ENCODE peak calls at places on chromosomes 13 and 19, in ten cellular contexts. J, X, D, B, Z, Y, T, P, K and R are unnamed samples.

GRCh38 chr13:30145709-30146367 is 161.5 kb downstream of the KATNAL1 start:
- DNase-seq in J (no peak), X (no peak), D (no peak), B (no peak), Z (peak), Y (no peak), T (no peak), P (no peak), K (no peak), R (no peak)

GRCh38 chr19:44003461-44004134 is 841 bp downstream of the ZNF230 start:
- DNase-seq in J (peak), X (no peak), D (peak), B (peak), Z (peak), Y (no peak), T (peak), P (no peak), K (no peak), R (peak)

GRCh38 chr19:48966541-48967345 is 1.6 kb downstream of the FTL start:
- DNase-seq in J (no peak), X (no peak), D (no peak), B (no peak), Z (no peak), Y (no peak), T (no peak), P (no peak), K (no peak), R (no peak)

GRCh38 chr19:18496167-18496979 is 25.5 kb downstream of the ELL start:
- DNase-seq in J (peak), X (no peak), D (peak), B (no peak), Z (peak), Y (no peak), T (peak), P (no peak), K (no peak), R (peak)

GRCh38 chr13:100987993-100988392 is 313.4 kb upstream of the TMTC4 start:
- DNase-seq in J (no peak), X (no peak), D (no peak), B (peak), Z (no peak), Y (no peak), T (no peak), P (no peak), K (no peak), R (peak)

GRCh38 chr13:52879950-52880650 is 31.7 kb upstream of the PCDH8 start:
- DNase-seq in J (no peak), X (no peak), D (no peak), B (peak), Z (no peak), Y (no peak), T (no peak), P (no peak), K (no peak), R (no peak)

GRCh38 chr19:57437931-57438330 is 2.8 kb downstream of the ZNF749 start:
- DNase-seq in J (no peak), X (no peak), D (no peak), B (no peak), Z (no peak), Y (no peak), T (no peak), P (no peak), K (no peak), R (no peak)

GRCh38 chr13:58238972-58239773 is 607.6 kb downstream of the PCDH17 start:
- DNase-seq in J (no peak), X (no peak), D (no peak), B (no peak), Z (no peak), Y (no peak), T (no peak), P (no peak), K (no peak), R (no peak)

GRCh38 chr13:47413112-47413511 is 516.3 kb upstream of the HTR2A start:
- DNase-seq in J (no peak), X (no peak), D (no peak), B (no peak), Z (no peak), Y (no peak), T (no peak), P (no peak), K (no peak), R (peak)

GRCh38 chr13:43489168-43489730 is 297.5 kb downstream of the ENOX1 start:
- DNase-seq in J (no peak), X (no peak), D (no peak), B (no peak), Z (no peak), Y (no peak), T (peak), P (no peak), K (peak), R (no peak)

GRCh38 chr13:114012921-114013320 is 39.0 kb upstream of the C13orf46 start:
- DNase-seq in J (no peak), X (no peak), D (peak), B (no peak), Z (no peak), Y (no peak), T (no peak), P (no peak), K (peak), R (no peak)

GRCh38 chr19:15015946-15016542 is 33.2 kb upstream of the CASP14 start:
- DNase-seq in J (peak), X (no peak), D (no peak), B (peak), Z (no peak), Y (no peak), T (no peak), P (no peak), K (no peak), R (no peak)

GRCh38 chr13:44471686-44472085 is 98.1 kb downstream of the SERP2 start:
- DNase-seq in J (no peak), X (no peak), D (no peak), B (no peak), Z (no peak), Y (no peak), T (no peak), P (no peak), K (no peak), R (peak)

GRCh38 chr19:55027472-55028337 is 10.4 kb downstream of the GP6 start:
- DNase-seq in J (no peak), X (no peak), D (no peak), B (no peak), Z (no peak), Y (no peak), T (no peak), P (no peak), K (no peak), R (no peak)

GRCh38 chr19:38524994-38525634 is 91.6 kb downstream of the RYR1 start:
- DNase-seq in J (no peak), X (no peak), D (peak), B (no peak), Z (no peak), Y (no peak), T (no peak), P (no peak), K (no peak), R (no peak)

GRCh38 chr13:79468819-79469218 is 12.1 kb upstream of the NDFIP2 start:
- DNase-seq in J (no peak), X (no peak), D (no peak), B (no peak), Z (no peak), Y (no peak), T (no peak), P (no peak), K (no peak), R (no peak)

GRCh38 chr19:40190891-40191835 is at the start of gene MAP3K10:
- DNase-seq in J (peak), X (peak), D (peak), B (peak), Z (peak), Y (peak), T (peak), P (peak), K (peak), R (peak)

GRCh38 chr13:56393549-56393948 is 747.2 kb upstream of the PRR20A start:
- DNase-seq in J (no peak), X (no peak), D (no peak), B (peak), Z (no peak), Y (no peak), T (no peak), P (no peak), K (no peak), R (no peak)

GRCh38 chr19:50959731-50960500 is 7.1 kb upstream of the KLK5 start:
- DNase-seq in J (peak), X (no peak), D (no peak), B (no peak), Z (no peak), Y (no peak), T (no peak), P (no peak), K (no peak), R (no peak)

GRCh38 chr19:38317104-38317612 is 1.4 kb upstream of the YIF1B start:
- DNase-seq in J (no peak), X (no peak), D (no peak), B (no peak), Z (no peak), Y (no peak), T (no peak), P (no peak), K (no peak), R (no peak)

GRCh38 chr13:36154567-36155231 is 23.5 kb upstream of the DCLK1 start:
- DNase-seq in J (no peak), X (no peak), D (no peak), B (peak), Z (no peak), Y (no peak), T (no peak), P (no peak), K (peak), R (peak)

GRCh38 chr13:32075150-32075851 is 43.7 kb downstream of the FRY start:
- DNase-seq in J (no peak), X (no peak), D (no peak), B (no peak), Z (no peak), Y (no peak), T (no peak), P (no peak), K (no peak), R (no peak)

GRCh38 chr13:30159446-30159839 is 147.9 kb downstream of the KATNAL1 start:
- DNase-seq in J (peak), X (no peak), D (no peak), B (no peak), Z (peak), Y (no peak), T (no peak), P (no peak), K (no peak), R (peak)

GRCh38 chr19:57406516-57407123 is 4.3 kb upstream of the ZNF17 start:
- DNase-seq in J (peak), X (peak), D (peak), B (peak), Z (peak), Y (no peak), T (peak), P (no peak), K (peak), R (peak)

GRCh38 chr13:35475131-35475959 is 1.1 kb downstream of the MAB21L1 start:
- DNase-seq in J (peak), X (no peak), D (no peak), B (peak), Z (no peak), Y (no peak), T (peak), P (no peak), K (peak), R (peak)

GRCh38 chr13:77001963-77002587 is 10.2 kb downstream of the CLN5 start:
- DNase-seq in J (no peak), X (no peak), D (no peak), B (no peak), Z (no peak), Y (no peak), T (no peak), P (no peak), K (no peak), R (no peak)

GRCh38 chr13:31794452-31794851 is 55.1 kb downstream of the RXFP2 start:
- DNase-seq in J (no peak), X (no peak), D (no peak), B (no peak), Z (no peak), Y (no peak), T (no peak), P (no peak), K (peak), R (no peak)

GRCh38 chr19:32336259-32337111 is 8.9 kb upstream of the ZNF507 start:
- DNase-seq in J (no peak), X (no peak), D (no peak), B (no peak), Z (no peak), Y (no peak), T (no peak), P (no peak), K (no peak), R (peak)

GRCh38 chr13:36879218-36879938 is 40.7 kb downstream of the SMAD9 start:
- DNase-seq in J (no peak), X (no peak), D (peak), B (no peak), Z (no peak), Y (no peak), T (no peak), P (no peak), K (no peak), R (no peak)

GRCh38 chr19:2594319-2594718 is 108.2 kb downstream of the GNG7 start:
- DNase-seq in J (no peak), X (no peak), D (peak), B (no peak), Z (peak), Y (no peak), T (no peak), P (no peak), K (no peak), R (no peak)

GRCh38 chr19:32570081-32570785 is 10.8 kb upstream of the PDCD5 start:
- DNase-seq in J (peak), X (no peak), D (no peak), B (peak), Z (peak), Y (no peak), T (peak), P (peak), K (no peak), R (peak)

GRCh38 chr19:46369817-46370216 is 22.9 kb downstream of the PPP5C start:
- DNase-seq in J (peak), X (no peak), D (no peak), B (no peak), Z (no peak), Y (no peak), T (no peak), P (no peak), K (no peak), R (no peak)

GRCh38 chr19:4505570-4506448 is 12.5 kb downstream of the PLIN4 start:
- DNase-seq in J (no peak), X (no peak), D (no peak), B (no peak), Z (no peak), Y (no peak), T (no peak), P (no peak), K (no peak), R (no peak)

GRCh38 chr19:51689751-51690358 is 3.3 kb upstream of the SPACA6 start:
- DNase-seq in J (no peak), X (no peak), D (peak), B (peak), Z (peak), Y (no peak), T (peak), P (peak), K (peak), R (peak)

GRCh38 chr13:45728759-45729158 is 26.6 kb downstream of the CBY2 start:
- DNase-seq in J (no peak), X (no peak), D (no peak), B (peak), Z (peak), Y (no peak), T (no peak), P (no peak), K (no peak), R (no peak)
- TF ChIP-seq CTCF in J (no peak), X (no peak), D (no peak), B (peak), Z (peak), Y (no peak), T (no peak), P (peak), K (no peak), R (no peak)

GRCh38 chr13:94168784-94169512 is 310.5 kb downstream of the DCT start:
- DNase-seq in J (no peak), X (no peak), D (peak), B (no peak), Z (no peak), Y (no peak), T (no peak), P (no peak), K (no peak), R (peak)

GRCh38 chr13:94173312-94173854 is 306.1 kb downstream of the DCT start:
- DNase-seq in J (no peak), X (no peak), D (no peak), B (no peak), Z (no peak), Y (no peak), T (no peak), P (no peak), K (no peak), R (peak)

GRCh38 chr13:94175076-94175475 is 304.4 kb downstream of the DCT start:
- DNase-seq in J (no peak), X (no peak), D (no peak), B (no peak), Z (no peak), Y (no peak), T (no peak), P (no peak), K (no peak), R (no peak)

GRCh38 chr13:94174009-94174408 is 305.5 kb downstream of the DCT start:
- DNase-seq in J (no peak), X (no peak), D (no peak), B (no peak), Z (no peak), Y (no peak), T (no peak), P (no peak), K (no peak), R (no peak)

DNA sequence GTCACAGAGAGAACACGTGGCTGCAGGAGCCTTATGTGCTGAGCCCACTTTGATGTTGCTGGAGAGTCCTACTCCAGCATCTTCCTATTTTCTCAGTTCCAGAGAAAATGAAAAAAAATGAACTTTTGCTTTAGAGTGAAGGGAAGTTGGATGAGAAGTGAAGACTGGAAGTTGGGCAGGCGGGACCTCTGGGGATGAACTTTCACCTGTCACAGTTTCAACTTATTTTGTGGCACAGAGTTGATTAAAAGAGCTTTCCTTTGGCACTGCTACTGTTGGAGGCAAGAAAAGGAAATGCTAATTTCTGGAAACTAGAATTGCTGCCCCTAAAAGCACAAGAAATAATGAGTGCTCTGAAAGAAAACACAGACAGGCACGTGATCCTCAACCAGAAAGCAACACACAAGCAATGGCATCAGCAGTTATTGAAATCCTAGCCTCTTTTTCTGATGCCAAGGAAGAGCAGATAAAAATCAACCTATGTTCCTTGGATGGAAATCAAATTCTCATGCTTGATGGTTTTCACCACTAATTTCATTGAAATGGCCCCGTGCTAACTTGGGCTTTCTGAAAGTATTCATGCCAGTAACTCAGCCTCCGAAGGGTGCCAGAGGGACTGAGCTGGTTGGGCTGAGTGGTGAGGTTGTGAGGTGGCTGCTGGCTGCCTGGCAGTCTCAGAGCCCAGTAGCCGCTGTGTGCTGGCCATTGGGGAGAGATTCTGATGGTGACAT is 309.5 kb downstream of the DCT start:
- DNase-seq in J (no peak), X (no peak), D (no peak), B (peak), Z (no peak), Y (no peak), T (no peak), P (no peak), K (peak), R (peak)
- TF ChIP-seq CTCF in J (no peak), X (no peak), D (no peak), B (no peak), Z (no peak), Y (no peak), T (no peak), P (no peak), K (no peak), R (no peak)

GRCh38 chr13:90233933-90234672 is 1113.4 kb upstream of the MIR17HG start:
- DNase-seq in J (no peak), X (no peak), D (no peak), B (no peak), Z (no peak), Y (no peak), T (no peak), P (no peak), K (no peak), R (no peak)
- TF ChIP-seq CTCF in J (peak), X (no peak), D (no peak), B (peak), Z (no peak), Y (no peak), T (no peak), P (no peak), K (no peak), R (peak)

GRCh38 chr19:16527971-16528521 is 14.2 kb downstream of the CHERP start:
- DNase-seq in J (no peak), X (no peak), D (no peak), B (peak), Z (no peak), Y (no peak), T (no peak), P (no peak), K (no peak), R (no peak)
- TF ChIP-seq CTCF in J (peak), X (no peak), D (peak), B (peak), Z (peak), Y (no peak), T (peak), P (peak), K (no peak), R (peak)